ENCODE peak calls at places on chromosome 2, in nine cellular contexts. One of them, this sample, is unnamed.

GRCh38 chr2:231193216-231193615 is 5.2 kb upstream of the ARMC9 start:
- DNase-seq in sciatic nerve: no peak
- DNase-seq in NCI-H748 treated with DMSO at 0.1 percent for 48 hours: no peak
- DNase-seq in CD8-positive, alpha-beta T cell: no peak
- DNase-seq in activated naive CD4-positive, alpha-beta T cell: no peak
- DNase-seq in Peyer's patch: no peak
- DNase-seq in kidney: no peak
- DNase-seq in ELR: no peak
- DNase-seq in heart right ventricle: no peak
- DNase-seq in this sample: no peak

GRCh38 chr2:159066541-159067156 is 98.2 kb downstream of the TANC1 start:
- DNase-seq in CD8-positive, alpha-beta T cell: no peak
- DNase-seq in kidney: no peak
- DNase-seq in sciatic nerve: no peak
- DNase-seq in ELR: no peak
- DNase-seq in NCI-H748 treated with DMSO at 0.1 percent for 48 hours: no peak
- DNase-seq in Peyer's patch: no peak
- DNase-seq in heart right ventricle: no peak
- DNase-seq in activated naive CD4-positive, alpha-beta T cell: no peak
- DNase-seq in this sample: no peak

GRCh38 chr2:236661064-236661761 is 91.6 kb downstream of the ACKR3 start:
- DNase-seq in NCI-H748 treated with DMSO at 0.1 percent for 48 hours: no peak
- DNase-seq in Peyer's patch: no peak
- DNase-seq in heart right ventricle: no peak
- DNase-seq in ELR: peak
- DNase-seq in kidney: no peak
- DNase-seq in sciatic nerve: no peak
- DNase-seq in activated naive CD4-positive, alpha-beta T cell: no peak
- DNase-seq in CD8-positive, alpha-beta T cell: no peak
- DNase-seq in this sample: no peak

GRCh38 chr2:12321886-12322285 is 394.9 kb upstream of the TRIB2 start:
- DNase-seq in NCI-H748 treated with DMSO at 0.1 percent for 48 hours: no peak
- DNase-seq in activated naive CD4-positive, alpha-beta T cell: no peak
- DNase-seq in Peyer's patch: no peak
- DNase-seq in heart right ventricle: no peak
- DNase-seq in sciatic nerve: no peak
- DNase-seq in CD8-positive, alpha-beta T cell: no peak
- DNase-seq in ELR: peak
- DNase-seq in kidney: no peak
- DNase-seq in this sample: no peak

GRCh38 chr2:160224060-160224459 is 24.0 kb upstream of the ITGB6 start:
- DNase-seq in sciatic nerve: no peak
- DNase-seq in CD8-positive, alpha-beta T cell: no peak
- DNase-seq in kidney: no peak
- DNase-seq in ELR: peak
- DNase-seq in Peyer's patch: no peak
- DNase-seq in NCI-H748 treated with DMSO at 0.1 percent for 48 hours: no peak
- DNase-seq in activated naive CD4-positive, alpha-beta T cell: no peak
- DNase-seq in heart right ventricle: no peak
- DNase-seq in this sample: no peak

GRCh38 chr2:62711832-62712494 is 6.5 kb downstream of the EHBP1 start:
- DNase-seq in kidney: no peak
- DNase-seq in NCI-H748 treated with DMSO at 0.1 percent for 48 hours: no peak
- DNase-seq in sciatic nerve: no peak
- DNase-seq in heart right ventricle: no peak
- DNase-seq in ELR: no peak
- DNase-seq in CD8-positive, alpha-beta T cell: no peak
- DNase-seq in activated naive CD4-positive, alpha-beta T cell: no peak
- DNase-seq in Peyer's patch: no peak
- DNase-seq in this sample: no peak

GRCh38 chr2:115746151-115746550 is 1303.7 kb downstream of the DPP10 start:
- DNase-seq in sciatic nerve: no peak
- DNase-seq in heart right ventricle: no peak
- DNase-seq in Peyer's patch: no peak
- DNase-seq in CD8-positive, alpha-beta T cell: no peak
- DNase-seq in ELR: no peak
- DNase-seq in NCI-H748 treated with DMSO at 0.1 percent for 48 hours: no peak
- DNase-seq in activated naive CD4-positive, alpha-beta T cell: no peak
- DNase-seq in kidney: no peak
- DNase-seq in this sample: no peak

GRCh38 chr2:189409136-189409535 is 32.1 kb upstream of the WDR75 start:
- DNase-seq in heart right ventricle: no peak
- DNase-seq in NCI-H748 treated with DMSO at 0.1 percent for 48 hours: no peak
- DNase-seq in sciatic nerve: no peak
- DNase-seq in CD8-positive, alpha-beta T cell: no peak
- DNase-seq in Peyer's patch: no peak
- DNase-seq in ELR: peak
- DNase-seq in activated naive CD4-positive, alpha-beta T cell: no peak
- DNase-seq in kidney: no peak
- DNase-seq in this sample: peak

GRCh38 chr2:24304098-24304497 is 56.2 kb downstream of the ITSN2 start:
- DNase-seq in heart right ventricle: peak
- DNase-seq in Peyer's patch: peak
- DNase-seq in NCI-H748 treated with DMSO at 0.1 percent for 48 hours: no peak
- DNase-seq in ELR: peak
- DNase-seq in CD8-positive, alpha-beta T cell: no peak
- DNase-seq in activated naive CD4-positive, alpha-beta T cell: no peak
- DNase-seq in sciatic nerve: peak
- DNase-seq in kidney: peak
- DNase-seq in this sample: peak

GRCh38 chr2:19038096-19039015 is 320.1 kb downstream of the OSR1 start:
- DNase-seq in Peyer's patch: no peak
- DNase-seq in sciatic nerve: no peak
- DNase-seq in heart right ventricle: no peak
- DNase-seq in kidney: no peak
- DNase-seq in CD8-positive, alpha-beta T cell: no peak
- DNase-seq in NCI-H748 treated with DMSO at 0.1 percent for 48 hours: no peak
- DNase-seq in activated naive CD4-positive, alpha-beta T cell: no peak
- DNase-seq in ELR: peak
- DNase-seq in this sample: no peak

GRCh38 chr2:46936566-46936965 is 21.0 kb upstream of the MCFD2 start:
- DNase-seq in activated naive CD4-positive, alpha-beta T cell: no peak
- DNase-seq in NCI-H748 treated with DMSO at 0.1 percent for 48 hours: no peak
- DNase-seq in kidney: no peak
- DNase-seq in heart right ventricle: no peak
- DNase-seq in CD8-positive, alpha-beta T cell: no peak
- DNase-seq in Peyer's patch: peak
- DNase-seq in ELR: no peak
- DNase-seq in sciatic nerve: no peak
- DNase-seq in this sample: no peak

GRCh38 chr2:203328735-203329549 is 748 bp downstream of the ABI2 start:
- DNase-seq in sciatic nerve: peak
- DNase-seq in activated naive CD4-positive, alpha-beta T cell: peak
- DNase-seq in NCI-H748 treated with DMSO at 0.1 percent for 48 hours: peak
- DNase-seq in Peyer's patch: peak
- DNase-seq in heart right ventricle: peak
- DNase-seq in ELR: peak
- DNase-seq in CD8-positive, alpha-beta T cell: peak
- DNase-seq in kidney: no peak
- DNase-seq in this sample: peak

GRCh38 chr2:71976685-71977084 is 171.0 kb downstream of the CYP26B1 start:
- DNase-seq in heart right ventricle: no peak
- DNase-seq in ELR: no peak
- DNase-seq in activated naive CD4-positive, alpha-beta T cell: no peak
- DNase-seq in CD8-positive, alpha-beta T cell: no peak
- DNase-seq in Peyer's patch: no peak
- DNase-seq in kidney: no peak
- DNase-seq in NCI-H748 treated with DMSO at 0.1 percent for 48 hours: no peak
- DNase-seq in sciatic nerve: no peak
- DNase-seq in this sample: no peak

GRCh38 chr2:86039963-86040655 is 65.6 kb downstream of the POLR1A start:
- DNase-seq in sciatic nerve: peak
- DNase-seq in ELR: no peak
- DNase-seq in activated naive CD4-positive, alpha-beta T cell: no peak
- DNase-seq in NCI-H748 treated with DMSO at 0.1 percent for 48 hours: no peak
- DNase-seq in Peyer's patch: peak
- DNase-seq in CD8-positive, alpha-beta T cell: no peak
- DNase-seq in heart right ventricle: no peak
- DNase-seq in kidney: no peak
- DNase-seq in this sample: no peak

GRCh38 chr2:240947176-240947575 is 41.0 kb downstream of the CROCC2 start:
- DNase-seq in CD8-positive, alpha-beta T cell: no peak
- DNase-seq in activated naive CD4-positive, alpha-beta T cell: no peak
- DNase-seq in heart right ventricle: no peak
- DNase-seq in NCI-H748 treated with DMSO at 0.1 percent for 48 hours: no peak
- DNase-seq in sciatic nerve: peak
- DNase-seq in Peyer's patch: no peak
- DNase-seq in ELR: no peak
- DNase-seq in kidney: peak
- DNase-seq in this sample: peak

GRCh38 chr2:219522111-219523030 is 8.1 kb downstream of the ASIC4 start:
- DNase-seq in activated naive CD4-positive, alpha-beta T cell: no peak
- DNase-seq in kidney: no peak
- DNase-seq in ELR: peak
- DNase-seq in NCI-H748 treated with DMSO at 0.1 percent for 48 hours: peak
- DNase-seq in CD8-positive, alpha-beta T cell: no peak
- DNase-seq in heart right ventricle: no peak
- DNase-seq in Peyer's patch: no peak
- DNase-seq in sciatic nerve: no peak
- DNase-seq in this sample: peak

GRCh38 chr2:232365621-232366321 is 12.8 kb upstream of the ALPP start:
- DNase-seq in heart right ventricle: no peak
- DNase-seq in CD8-positive, alpha-beta T cell: no peak
- DNase-seq in Peyer's patch: peak
- DNase-seq in NCI-H748 treated with DMSO at 0.1 percent for 48 hours: no peak
- DNase-seq in ELR: peak
- DNase-seq in activated naive CD4-positive, alpha-beta T cell: no peak
- DNase-seq in sciatic nerve: peak
- DNase-seq in kidney: no peak
- DNase-seq in this sample: no peak

GRCh38 chr2:180205616-180206271 is 198.6 kb upstream of the CWC22 start:
- DNase-seq in CD8-positive, alpha-beta T cell: no peak
- DNase-seq in heart right ventricle: no peak
- DNase-seq in ELR: no peak
- DNase-seq in kidney: no peak
- DNase-seq in Peyer's patch: no peak
- DNase-seq in sciatic nerve: no peak
- DNase-seq in NCI-H748 treated with DMSO at 0.1 percent for 48 hours: no peak
- DNase-seq in activated naive CD4-positive, alpha-beta T cell: no peak
- DNase-seq in this sample: peak

GRCh38 chr2:28929581-28929980 is 35.1 kb downstream of the WDR43 start:
- DNase-seq in heart right ventricle: no peak
- DNase-seq in CD8-positive, alpha-beta T cell: no peak
- DNase-seq in ELR: no peak
- DNase-seq in Peyer's patch: no peak
- DNase-seq in kidney: no peak
- DNase-seq in NCI-H748 treated with DMSO at 0.1 percent for 48 hours: no peak
- DNase-seq in activated naive CD4-positive, alpha-beta T cell: no peak
- DNase-seq in sciatic nerve: no peak
- DNase-seq in this sample: no peak

GRCh38 chr2:219475697-219476604 is 22.7 kb upstream of the GMPPA start:
- DNase-seq in sciatic nerve: peak
- DNase-seq in CD8-positive, alpha-beta T cell: peak
- DNase-seq in ELR: peak
- DNase-seq in activated naive CD4-positive, alpha-beta T cell: peak
- DNase-seq in NCI-H748 treated with DMSO at 0.1 percent for 48 hours: peak
- DNase-seq in kidney: peak
- DNase-seq in heart right ventricle: peak
- DNase-seq in Peyer's patch: peak
- DNase-seq in this sample: peak

This sample was measured in HAP-1.